ENCODE peak calls at places on chromosomes 2 and 18, in seven cellular contexts. One of them, this sample, is unnamed.

GRCh38 chr18:7886436-7886835 is 319.3 kb downstream of the PTPRM start:
- DNase-seq in prostate gland: no peak
- DNase-seq in body of pancreas: no peak
- DNase-seq in A549: no peak
- DNase-seq in HCT116: no peak
- DNase-seq in adrenal gland: no peak
- DNase-seq in tibial nerve: no peak
- DNase-seq in this sample: no peak

GRCh38 chr2:238505119-238505891 is 78.6 kb downstream of the ASB1 start:
- DNase-seq in prostate gland: no peak
- DNase-seq in body of pancreas: no peak
- DNase-seq in A549: no peak
- DNase-seq in HCT116: no peak
- DNase-seq in adrenal gland: no peak
- DNase-seq in tibial nerve: no peak
- DNase-seq in this sample: no peak

GRCh38 chr18:29892960-29893558 is 1149.5 kb downstream of the DSC3 start:
- DNase-seq in prostate gland: no peak
- DNase-seq in body of pancreas: no peak
- DNase-seq in A549: peak
- DNase-seq in HCT116: no peak
- DNase-seq in adrenal gland: no peak
- DNase-seq in tibial nerve: no peak
- DNase-seq in this sample: no peak

GRCh38 chr2:169478339-169478738 is 955 bp upstream of the BBS5 start:
- DNase-seq in prostate gland: no peak
- DNase-seq in body of pancreas: no peak
- DNase-seq in A549: no peak
- DNase-seq in HCT116: no peak
- DNase-seq in adrenal gland: peak
- DNase-seq in tibial nerve: no peak
- DNase-seq in this sample: no peak

GRCh38 chr2:159046966-159047365 is 78.5 kb downstream of the TANC1 start:
- DNase-seq in prostate gland: no peak
- DNase-seq in body of pancreas: no peak
- DNase-seq in A549: no peak
- DNase-seq in HCT116: no peak
- DNase-seq in adrenal gland: no peak
- DNase-seq in tibial nerve: no peak
- DNase-seq in this sample: no peak

GRCh38 chr2:101972621-101973434 is 18.9 kb upstream of the IL1R2 start:
- DNase-seq in prostate gland: no peak
- DNase-seq in body of pancreas: no peak
- DNase-seq in A549: no peak
- DNase-seq in HCT116: no peak
- DNase-seq in adrenal gland: peak
- DNase-seq in tibial nerve: no peak
- DNase-seq in this sample: no peak

GRCh38 chr2:28394331-28394877 is 1.7 kb downstream of the FOSL2 start:
- DNase-seq in prostate gland: peak
- DNase-seq in body of pancreas: peak
- DNase-seq in A549: peak
- DNase-seq in HCT116: no peak
- DNase-seq in adrenal gland: peak
- DNase-seq in tibial nerve: peak
- DNase-seq in this sample: no peak

GRCh38 chr18:40413160-40413559 is 1541.9 kb upstream of the PIK3C3 start:
- DNase-seq in prostate gland: no peak
- DNase-seq in body of pancreas: no peak
- DNase-seq in A549: peak
- DNase-seq in HCT116: no peak
- DNase-seq in adrenal gland: no peak
- DNase-seq in tibial nerve: no peak
- DNase-seq in this sample: no peak

GRCh38 chr18:75124551-75124950 is 84.4 kb downstream of the PTGR3 start:
- DNase-seq in prostate gland: no peak
- DNase-seq in body of pancreas: no peak
- DNase-seq in A549: no peak
- DNase-seq in HCT116: no peak
- DNase-seq in adrenal gland: no peak
- DNase-seq in tibial nerve: no peak
- DNase-seq in this sample: no peak

GRCh38 chr2:54370405-54371104 is 85.6 kb upstream of the SPTBN1 start:
- DNase-seq in prostate gland: no peak
- DNase-seq in body of pancreas: no peak
- DNase-seq in A549: no peak
- DNase-seq in HCT116: no peak
- DNase-seq in adrenal gland: peak
- DNase-seq in tibial nerve: no peak
- DNase-seq in this sample: no peak

GRCh38 chr18:51150430-51150746 is 47.1 kb downstream of the MEX3C start:
- DNase-seq in prostate gland: no peak
- DNase-seq in body of pancreas: no peak
- DNase-seq in A549: no peak
- DNase-seq in HCT116: no peak
- DNase-seq in adrenal gland: no peak
- DNase-seq in tibial nerve: no peak
- DNase-seq in this sample: no peak

GRCh38 chr2:205808493-205809121 is 126.3 kb downstream of the NRP2 start:
- DNase-seq in prostate gland: no peak
- DNase-seq in body of pancreas: no peak
- DNase-seq in A549: no peak
- DNase-seq in HCT116: no peak
- DNase-seq in adrenal gland: no peak
- DNase-seq in tibial nerve: no peak
- DNase-seq in this sample: no peak

GRCh38 chr2:186098821-186099220 is 360.2 kb downstream of the FSIP2 start:
- DNase-seq in prostate gland: no peak
- DNase-seq in body of pancreas: no peak
- DNase-seq in A549: no peak
- DNase-seq in HCT116: no peak
- DNase-seq in adrenal gland: no peak
- DNase-seq in tibial nerve: no peak
- DNase-seq in this sample: no peak

GRCh38 chr2:130252880-130253645 is 54.8 kb upstream of the TUBA3E start:
- DNase-seq in prostate gland: no peak
- DNase-seq in body of pancreas: no peak
- DNase-seq in A549: peak
- DNase-seq in HCT116: no peak
- DNase-seq in adrenal gland: no peak
- DNase-seq in tibial nerve: no peak
- DNase-seq in this sample: no peak

GRCh38 chr18:35481960-35482366 is 15.8 kb downstream of the INO80C start:
- DNase-seq in prostate gland: no peak
- DNase-seq in body of pancreas: no peak
- DNase-seq in A549: peak
- DNase-seq in HCT116: no peak
- DNase-seq in adrenal gland: no peak
- DNase-seq in tibial nerve: no peak
- DNase-seq in this sample: no peak

GRCh38 chr2:177313162-177313781 is 48.7 kb upstream of the NFE2L2 start:
- DNase-seq in prostate gland: peak
- DNase-seq in body of pancreas: no peak
- DNase-seq in A549: no peak
- DNase-seq in HCT116: no peak
- DNase-seq in adrenal gland: no peak
- DNase-seq in tibial nerve: no peak
- DNase-seq in this sample: no peak

GRCh38 chr2:30958571-30959220 is 151.4 kb upstream of the CAPN13 start:
- DNase-seq in prostate gland: no peak
- DNase-seq in body of pancreas: no peak
- DNase-seq in A549: no peak
- DNase-seq in HCT116: no peak
- DNase-seq in adrenal gland: no peak
- DNase-seq in tibial nerve: no peak
- DNase-seq in this sample: no peak

GRCh38 chr2:146992057-146992456 is 852.8 kb upstream of the ACVR2A start:
- DNase-seq in prostate gland: no peak
- DNase-seq in body of pancreas: no peak
- DNase-seq in A549: no peak
- DNase-seq in HCT116: no peak
- DNase-seq in adrenal gland: no peak
- DNase-seq in tibial nerve: no peak
- DNase-seq in this sample: no peak

GRCh38 chr2:76188334-76188733 is 477.6 kb upstream of the GCFC2 start:
- DNase-seq in prostate gland: no peak
- DNase-seq in body of pancreas: no peak
- DNase-seq in A549: no peak
- DNase-seq in HCT116: no peak
- DNase-seq in adrenal gland: no peak
- DNase-seq in tibial nerve: no peak
- DNase-seq in this sample: no peak

GRCh38 chr2:153715218-153715617 is 156.5 kb upstream of the GALNT13 start:
- DNase-seq in prostate gland: no peak
- DNase-seq in body of pancreas: no peak
- DNase-seq in A549: no peak
- DNase-seq in HCT116: no peak
- DNase-seq in adrenal gland: no peak
- DNase-seq in tibial nerve: no peak
- DNase-seq in this sample: no peak

GRCh38 chr18:35116784-35117318 is 75.6 kb downstream of the MAPRE2 start:
- DNase-seq in prostate gland: no peak
- DNase-seq in body of pancreas: no peak
- DNase-seq in A549: no peak
- DNase-seq in HCT116: no peak
- DNase-seq in adrenal gland: no peak
- DNase-seq in tibial nerve: no peak
- DNase-seq in this sample: no peak

GRCh38 chr2:38771632-38772031 is 6.4 kb upstream of the GEMIN6 start:
- DNase-seq in prostate gland: no peak
- DNase-seq in body of pancreas: no peak
- DNase-seq in A549: peak
- DNase-seq in HCT116: no peak
- DNase-seq in adrenal gland: peak
- DNase-seq in tibial nerve: no peak
- DNase-seq in this sample: peak

GRCh38 chr18:55585586-55586521 is 2.1 kb downstream of the TCF4 start:
- DNase-seq in prostate gland: no peak
- DNase-seq in body of pancreas: no peak
- DNase-seq in A549: no peak
- DNase-seq in HCT116: no peak
- DNase-seq in adrenal gland: no peak
- DNase-seq in tibial nerve: no peak
- DNase-seq in this sample: no peak

GRCh38 chr18:59742325-59743111 is 45.3 kb upstream of the CCBE1 start:
- DNase-seq in prostate gland: no peak
- DNase-seq in body of pancreas: no peak
- DNase-seq in A549: no peak
- DNase-seq in HCT116: no peak
- DNase-seq in adrenal gland: no peak
- DNase-seq in tibial nerve: no peak
- DNase-seq in this sample: no peak

DNA sequence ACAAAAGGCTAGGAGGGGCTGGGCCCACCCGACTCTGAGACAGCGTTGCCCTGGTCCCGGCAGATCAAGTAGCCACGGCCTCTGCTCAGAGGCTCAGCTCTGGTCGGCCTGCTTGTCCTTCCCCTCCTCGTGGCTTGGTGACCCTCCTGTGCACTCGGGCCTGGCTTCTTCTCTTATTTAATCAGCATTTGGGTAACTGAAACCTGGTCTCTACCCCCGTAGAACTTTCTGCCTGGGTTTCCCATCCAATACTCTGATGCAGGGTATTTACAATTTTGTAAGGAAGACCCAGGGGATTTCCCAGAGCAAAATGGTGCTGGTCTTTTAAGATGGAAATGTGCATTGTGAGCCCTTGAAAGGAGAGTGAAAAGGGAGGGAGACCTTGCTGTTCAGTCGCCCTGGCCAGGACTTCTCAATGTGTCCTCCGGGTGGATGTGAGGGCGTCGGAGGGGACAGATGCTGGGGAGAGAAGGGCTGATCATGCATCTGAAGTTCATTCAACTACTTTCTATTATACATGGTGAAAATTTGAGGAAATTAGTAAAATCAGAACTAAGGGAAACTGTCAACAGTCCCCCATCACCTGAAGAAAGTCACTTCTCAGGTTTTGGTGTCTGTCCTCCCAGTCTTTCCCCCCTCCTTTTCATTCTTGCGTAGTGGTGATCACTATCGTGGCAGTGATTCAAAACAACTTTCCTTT is 17.6 kb upstream of the ACKR3 start:
- DNase-seq in prostate gland: no peak
- DNase-seq in body of pancreas: no peak
- DNase-seq in A549: no peak
- DNase-seq in HCT116: no peak
- DNase-seq in adrenal gland: no peak
- DNase-seq in tibial nerve: no peak
- DNase-seq in this sample: no peak
- TF ChIP-seq POLR2A in prostate gland: no peak
- TF ChIP-seq POLR2A in body of pancreas: no peak
- TF ChIP-seq POLR2A in A549: no peak
- TF ChIP-seq POLR2A in HCT116: no peak
- TF ChIP-seq POLR2A in adrenal gland: no peak
- TF ChIP-seq POLR2A in tibial nerve: no peak
- TF ChIP-seq POLR2A in this sample: no peak

DNA sequence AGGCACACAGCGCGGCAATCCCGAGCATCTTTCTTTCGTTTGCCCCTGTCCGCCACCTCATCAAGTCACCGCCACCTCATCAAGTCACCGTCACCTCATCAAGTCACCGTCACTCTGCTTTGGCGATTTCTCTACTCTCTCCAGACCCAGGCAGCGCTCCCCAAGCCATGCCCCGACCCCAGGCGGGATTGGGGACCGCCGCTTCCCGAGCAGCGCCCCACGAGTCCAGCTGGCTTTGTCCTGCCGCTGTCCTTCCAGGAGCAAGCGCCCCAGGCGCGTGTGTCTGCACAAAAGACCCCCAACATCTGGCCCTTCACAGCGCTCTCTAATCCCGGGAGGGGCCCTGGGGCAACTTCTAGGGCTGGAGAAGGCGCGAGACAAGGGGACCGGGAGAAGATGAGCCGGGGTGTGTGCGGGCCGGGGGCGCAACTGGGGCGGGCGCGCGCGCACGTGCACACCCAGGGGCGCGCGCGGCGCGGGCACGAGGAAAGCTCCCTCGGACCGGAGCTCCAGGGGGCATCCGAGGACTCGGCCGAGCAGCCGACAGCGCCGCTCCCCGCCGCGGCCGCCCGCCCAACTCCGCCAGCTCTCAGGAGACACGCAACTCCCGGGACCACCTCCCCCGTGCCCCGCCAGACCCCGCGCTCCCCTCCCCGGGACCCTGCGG is 630 bp upstream of the RNF152 start:
- DNase-seq in prostate gland: peak
- DNase-seq in body of pancreas: peak
- DNase-seq in A549: no peak
- DNase-seq in HCT116: no peak
- DNase-seq in adrenal gland: peak
- DNase-seq in tibial nerve: no peak
- DNase-seq in this sample: peak
- TF ChIP-seq POLR2A in prostate gland: no peak
- TF ChIP-seq POLR2A in body of pancreas: no peak
- TF ChIP-seq POLR2A in A549: no peak
- TF ChIP-seq POLR2A in HCT116: no peak
- TF ChIP-seq POLR2A in adrenal gland: no peak
- TF ChIP-seq POLR2A in tibial nerve: no peak
- TF ChIP-seq POLR2A in this sample: no peak

GRCh38 chr18:56638232-56639093 is at the start of gene TXNL1:
- DNase-seq in prostate gland: peak
- DNase-seq in body of pancreas: peak
- DNase-seq in A549: peak
- DNase-seq in HCT116: peak
- DNase-seq in adrenal gland: peak
- DNase-seq in tibial nerve: peak
- DNase-seq in this sample: peak
- TF ChIP-seq POLR2A in prostate gland: peak
- TF ChIP-seq POLR2A in body of pancreas: peak
- TF ChIP-seq POLR2A in A549: peak
- TF ChIP-seq POLR2A in HCT116: peak
- TF ChIP-seq POLR2A in adrenal gland: peak
- TF ChIP-seq POLR2A in tibial nerve: peak
- TF ChIP-seq POLR2A in this sample: peak

GRCh38 chr2:3519255-3520190 is at the start of gene ADI1:
- DNase-seq in prostate gland: peak
- DNase-seq in body of pancreas: peak
- DNase-seq in A549: peak
- DNase-seq in HCT116: peak
- DNase-seq in adrenal gland: peak
- DNase-seq in tibial nerve: peak
- DNase-seq in this sample: peak
- TF ChIP-seq POLR2A in prostate gland: peak
- TF ChIP-seq POLR2A in body of pancreas: peak
- TF ChIP-seq POLR2A in A549: peak
- TF ChIP-seq POLR2A in HCT116: peak
- TF ChIP-seq POLR2A in adrenal gland: peak
- TF ChIP-seq POLR2A in tibial nerve: peak
- TF ChIP-seq POLR2A in this sample: peak

This sample was measured in H54.